ENCODE peak calls at places on chromosome 21, in four cellular contexts. U is H9, K is stomach, Q is upper lobe of right lung. P is an unnamed sample.
A peak's percentile ranks its signal among the peaks of the same experiment; 100 is the strongest.

GRCh38 chr21:27058673-27059365 is 91.9 kb upstream of the ADAMTS5 start:
- DNase-seq in U (no peak), K (no peak), Q (no peak), P (no peak)

GRCh38 chr21:36613064-36613463 is 85.9 kb upstream of the SIM2 start:
- DNase-seq in U (no peak), K (peak; percentile 39), Q (no peak), P (no peak)

GRCh38 chr21:41360072-41360821 is 1.6 kb upstream of the MX2 start:
- DNase-seq in U (peak; percentile 64), K (peak; percentile 79), Q (peak; percentile 68), P (peak; percentile 22)

GRCh38 chr21:37166733-37167132 is 93.7 kb downstream of the TTC3 start:
- DNase-seq in U (peak; percentile 43), K (no peak), Q (no peak), P (no peak)

GRCh38 chr21:37241426-37241825 is 25.7 kb downstream of the VPS26C start:
- DNase-seq in U (no peak), K (no peak), Q (no peak), P (no peak)

GRCh38 chr21:43718872-43719747 is at the start of gene PDXK:
- DNase-seq in U (peak; percentile 89), K (peak; percentile 92), Q (peak; percentile 95), P (peak; percentile 85)

GRCh38 chr21:44006017-44006624 is 6.0 kb upstream of the TRAPPC10 start:
- DNase-seq in U (no peak), K (no peak), Q (no peak), P (no peak)

GRCh38 chr21:36965720-36966065 is 776 bp downstream of the HLCS start:
- DNase-seq in U (no peak), K (no peak), Q (no peak), P (no peak)

GRCh38 chr21:15617968-15618367 is 111.8 kb upstream of the USP25 start:
- DNase-seq in U (no peak), K (no peak), Q (no peak), P (no peak)

GRCh38 chr21:17368748-17369363 is 144.0 kb upstream of the CXADR start:
- DNase-seq in U (no peak), K (no peak), Q (no peak), P (no peak)

DNA sequence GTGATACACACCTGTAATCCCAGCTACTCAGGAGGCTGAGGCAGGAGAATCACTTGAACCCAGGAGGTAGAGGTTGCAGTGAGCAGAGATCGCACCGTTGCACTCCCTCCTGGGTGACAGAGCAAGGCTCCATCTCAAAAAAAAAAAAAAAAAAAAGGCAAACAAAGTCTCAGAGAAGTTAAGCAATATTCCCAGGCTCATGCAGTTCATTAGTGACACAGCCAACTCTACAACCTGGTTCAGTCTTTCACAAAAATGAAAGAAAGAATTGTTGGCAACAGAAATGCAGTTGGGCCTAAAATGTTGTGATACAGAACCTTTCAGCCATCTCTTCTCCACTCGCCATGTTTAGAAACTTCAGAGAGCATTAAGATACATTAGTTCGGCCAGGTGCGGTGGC is 242.1 kb downstream of the LTN1 start:
- DNase-seq in U (no peak), K (no peak), Q (no peak), P (no peak)
- H3K27ac ChIP-seq in U (no peak overlapping the region), K (no peak overlapping the region), Q (no peak overlapping the region), P (no peak overlapping the region)

DNA sequence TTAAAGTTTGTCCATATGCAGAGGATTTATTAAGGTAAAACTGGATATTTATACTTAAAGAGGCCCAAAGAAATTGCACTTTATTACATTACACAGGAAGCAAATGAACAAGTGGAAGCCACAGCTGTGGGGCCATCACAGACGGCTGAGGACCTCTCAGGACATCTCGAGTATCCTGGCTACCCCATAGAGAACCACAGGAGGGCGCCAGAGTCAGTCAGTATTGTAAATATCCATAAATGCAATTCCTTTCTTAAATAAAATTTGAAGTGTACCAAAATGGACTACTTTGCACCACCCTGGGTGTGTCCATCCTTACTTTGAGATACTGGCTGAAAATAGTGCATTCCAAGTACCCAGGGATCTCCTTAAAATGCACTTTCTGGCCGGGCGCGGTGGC is 257.2 kb downstream of the MRPL39 start:
- DNase-seq in U (peak; percentile 41), K (no peak), Q (no peak), P (no peak)
- TF ChIP-seq CTCF in U (peak; percentile 86), K (no peak), Q (peak; percentile 28), P (no peak)

GRCh38 chr21:42563261-42564045 is 49.8 kb downstream of the SLC37A1 start:
- DNase-seq in U (no peak), K (peak; percentile 23), Q (peak; percentile 48), P (no peak)
- H3K27me3 ChIP-seq in U (no peaks in the 10 kb centered on the region), K (no peaks in the 10 kb centered on the region), Q (no peaks in the 10 kb centered on the region), P (no peaks in the 10 kb centered on the region)

DNA sequence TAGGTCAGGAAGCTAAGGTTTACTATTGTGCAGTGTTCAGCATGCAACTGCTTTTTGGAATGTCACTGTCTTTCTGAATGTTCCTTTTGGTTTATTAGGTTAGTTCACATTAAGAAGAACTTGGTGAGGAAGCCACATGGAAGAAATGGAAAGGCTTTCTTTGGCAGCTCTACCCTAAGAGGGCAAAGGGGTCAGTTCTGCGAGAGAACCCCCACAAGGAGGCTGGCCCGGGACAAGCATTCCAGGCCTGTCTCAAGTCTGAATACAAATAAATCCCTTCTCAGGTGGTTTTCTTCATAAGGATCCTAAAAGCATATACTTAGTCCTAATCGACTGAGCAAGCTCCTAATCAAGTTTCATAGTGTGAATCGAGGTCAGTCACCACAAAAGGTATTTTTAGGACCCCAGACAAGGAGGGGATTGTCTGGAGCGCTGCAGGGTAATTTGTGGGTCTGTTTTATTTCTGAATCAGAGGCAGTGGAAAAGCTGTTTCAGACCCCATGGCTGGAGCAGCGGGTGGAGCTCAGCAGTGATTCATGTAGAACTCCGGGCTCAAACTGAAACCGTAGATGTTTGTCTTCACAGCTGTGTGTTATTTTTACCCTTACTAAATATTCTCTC is 63.3 kb downstream of the ERG start:
- DNase-seq in U (no peak), K (no peak), Q (no peak), P (no peak)
- H3K27ac ChIP-seq in U (no peak overlapping the region), K (no peak overlapping the region), Q (no peak overlapping the region), P (no peak overlapping the region)

DNA sequence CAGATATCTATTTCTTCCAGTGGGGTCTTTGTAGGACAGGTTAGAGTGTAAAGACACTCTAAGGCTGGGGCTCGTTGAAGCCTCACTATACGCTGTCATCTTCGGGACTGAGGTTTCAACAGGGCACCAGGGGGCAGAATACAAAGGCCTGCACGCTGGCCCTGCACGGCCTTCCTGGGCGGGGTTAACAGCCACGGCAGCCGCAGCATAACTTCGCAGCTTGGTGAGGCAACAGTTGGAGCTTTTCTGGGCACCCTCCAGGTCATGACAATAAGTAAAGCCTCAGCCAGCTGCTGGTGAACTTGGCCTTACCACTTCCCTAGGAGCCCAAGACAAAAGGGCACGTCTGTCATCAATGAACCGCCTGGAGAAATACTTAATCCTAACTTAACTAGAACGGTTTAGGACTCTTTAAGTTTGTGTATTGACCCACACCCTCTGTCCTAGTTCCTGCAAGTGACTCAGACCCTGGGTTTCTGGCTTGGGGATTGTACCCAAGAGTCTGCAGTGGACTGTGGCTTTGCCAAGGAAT is 2.3 kb upstream of the RUNX1 start:
- DNase-seq in U (peak; percentile 85), K (peak; percentile 89), Q (peak; percentile 92), P (peak; percentile 82)
- TF ChIP-seq CTCF in U (peak; percentile 81), K (peak; percentile 44), Q (peak; percentile 64), P (no peak)

DNA sequence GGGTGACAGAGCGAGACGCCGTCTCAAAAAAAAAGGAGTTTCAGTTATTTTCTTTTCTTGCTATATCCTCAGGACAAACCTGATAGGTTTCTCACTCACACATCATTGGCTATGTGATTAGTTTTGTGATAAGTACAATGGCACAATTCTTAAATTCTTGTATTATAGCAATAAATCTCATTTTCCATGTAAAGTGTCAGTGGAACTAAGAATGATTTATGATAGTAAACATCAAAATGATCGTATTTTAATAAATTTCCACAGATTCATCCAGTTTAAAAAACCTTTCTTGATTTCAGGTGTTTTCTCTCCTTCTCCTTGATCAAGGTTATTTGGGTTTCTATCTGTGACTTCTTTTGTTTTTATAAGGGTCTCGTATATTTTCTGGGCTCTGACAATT is 3.5 kb downstream of the DNAJC28 start:
- DNase-seq in U (no peak), K (no peak), Q (no peak), P (no peak)
- H3K27me3 ChIP-seq in U (no peaks in the 10 kb centered on the region), K (no peaks in the 10 kb centered on the region), Q (no peaks in the 10 kb centered on the region), P (no peaks in the 10 kb centered on the region)

GRCh38 chr21:28521932-28522826 is 470.5 kb downstream of the LTN1 start:
- DNase-seq in U (peak; percentile 30), K (no peak), Q (no peak), P (no peak)
- H3K27ac ChIP-seq in U (no peak overlapping the region), K (no peak overlapping the region), Q (no peak overlapping the region), P (no peak overlapping the region)

GRCh38 chr21:42466700-42467612 is 29.1 kb downstream of the RSPH1 start:
- DNase-seq in U (peak; percentile 61), K (no peak), Q (no peak), P (peak; percentile 48)

GRCh38 chr21:42465008-42465878 is 30.8 kb downstream of the RSPH1 start:
- DNase-seq in U (no peak), K (peak; percentile 43), Q (no peak), P (peak; percentile 57)

GRCh38 chr21:42469272-42469671 is 26.8 kb downstream of the RSPH1 start:
- DNase-seq in U (no peak), K (no peak), Q (no peak), P (peak; percentile 79)

GRCh38 chr21:42468511-42469131 is 27.4 kb downstream of the RSPH1 start:
- DNase-seq in U (no peak), K (no peak), Q (no peak), P (no peak)

DNA sequence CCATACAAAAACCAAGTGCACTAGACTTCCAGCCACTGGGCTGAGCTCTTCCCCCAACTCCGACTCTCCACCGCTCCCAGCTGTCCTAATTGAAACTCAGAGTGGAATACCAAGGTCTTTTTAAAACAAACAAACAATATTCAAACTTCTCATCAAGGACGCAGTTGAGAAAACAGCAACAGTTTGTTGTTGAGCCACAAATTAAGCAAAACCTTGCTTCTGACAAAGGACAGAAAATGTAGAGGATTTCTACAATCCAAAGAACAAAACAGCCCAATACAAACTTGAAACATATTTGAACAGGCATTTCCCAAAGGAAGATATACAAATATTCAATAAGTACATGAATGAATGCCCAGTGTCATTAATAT is 28.4 kb downstream of the RSPH1 start:
- DNase-seq in U (no peak), K (no peak), Q (no peak), P (no peak)
- TF ChIP-seq CTCF in U (peak; percentile 4), K (no peak), Q (no peak), P (no peak)

GRCh38 chr21:45603481-45603880 is 40.0 kb upstream of the PCBP3 start:
- DNase-seq in U (no peak), K (no peak), Q (no peak), P (no peak)

GRCh38 chr21:45612096-45613019 is 31.2 kb upstream of the PCBP3 start:
- DNase-seq in U (peak; percentile 18), K (no peak), Q (peak; percentile 59), P (peak; percentile 50)

GRCh38 chr21:45611296-45611695 is 32.2 kb upstream of the PCBP3 start:
- DNase-seq in U (peak; percentile 10), K (no peak), Q (peak; percentile 32), P (peak; percentile 29)

GRCh38 chr21:45607922-45608295 is 35.6 kb upstream of the PCBP3 start:
- DNase-seq in U (peak; percentile 21), K (no peak), Q (peak; percentile 34), P (peak; percentile 37)

GRCh38 chr21:45607021-45607921 is 36.3 kb upstream of the PCBP3 start:
- DNase-seq in U (peak; percentile 14), K (no peak), Q (peak; percentile 6), P (peak; percentile 15)
- H3K27me3 ChIP-seq in U (peaks cover 3% of the 10 kb centered on the region), K (no peaks in the 10 kb centered on the region), Q (peaks cover 20% of the 10 kb centered on the region), P (no peaks in the 10 kb centered on the region)

P was measured in Peyer's patch.